ENCODE peak calls at places on chromosomes 7 and 10, in eight cellular contexts. M is GM23248; F is NCI-H1694; B is heart right ventricle; T is activated naive CD4-positive, alpha-beta T cell treated with anti-CD3 and anti-CD28 coated beads, Interleukin-2, amount 10 ng/mL, durations not matched to agents 7 days and 5 days; U is mammary epithelial cell; C is DMS79 treated with DMSO at 0.1 percent for 48 hours; J is left cardiac atrium. D is an unnamed sample.

GRCh38 chr10:80472234-80473095 is 18.4 kb downstream of the TSPAN14 start:
- DNase-seq in M (peak; percentile 76), F (no peak), B (no peak), T (no peak), U (peak; percentile 97), C (peak; percentile 3), J (no peak), D (no peak)

GRCh38 chr7:48875300-48875916 is 48.9 kb upstream of the CDC14C start:
- DNase-seq in M (peak; percentile 43), F (no peak), B (peak; percentile 31), T (peak; percentile 26), U (peak; percentile 41), C (no peak), J (peak; percentile 39), D (peak; percentile 61)

GRCh38 chr10:133061296-133062038 is 26.3 kb upstream of the ADGRA1 start:
- DNase-seq in M (no peak), F (no peak), B (no peak), T (no peak), U (no peak), C (no peak), J (no peak), D (no peak)

GRCh38 chr7:93914581-93915066 is 6.9 kb upstream of the GNG11 start:
- DNase-seq in M (peak; percentile 63), F (no peak), B (no peak), T (no peak), U (peak; percentile 36), C (no peak), J (no peak), D (no peak)

GRCh38 chr7:96670338-96671289 is 39.0 kb downstream of the SEM1 start:
- DNase-seq in M (no peak), F (peak; percentile 69), B (no peak), T (no peak), U (no peak), C (no peak), J (no peak), D (peak; percentile 25)

GRCh38 chr10:75398630-75399460 is 2.7 kb downstream of the ZNF503 start:
- DNase-seq in M (peak; percentile 71), F (no peak), B (no peak), T (no peak), U (peak; percentile 53), C (no peak), J (peak; percentile 41), D (no peak)

GRCh38 chr7:129493555-129493954 is 8.8 kb upstream of the SMKR1 start:
- DNase-seq in M (peak; percentile 42), F (no peak), B (no peak), T (no peak), U (no peak), C (no peak), J (no peak), D (no peak)

GRCh38 chr10:20993387-20994170 is 96.5 kb upstream of the NEBL start:
- DNase-seq in M (peak; percentile 9), F (no peak), B (no peak), T (no peak), U (peak; percentile 41), C (no peak), J (no peak), D (no peak)

GRCh38 chr7:17058568-17058967 is 176.8 kb upstream of the AGR3 start:
- DNase-seq in M (peak; percentile 73), F (no peak), B (no peak), T (no peak), U (peak; percentile 34), C (no peak), J (no peak), D (no peak)

GRCh38 chr10:46543379-46544014 is 13.0 kb downstream of the GPRIN2 start:
- DNase-seq in M (no peak), F (no peak), B (no peak), T (peak; percentile 18), U (no peak), C (no peak), J (peak; percentile 17), D (no peak)

GRCh38 chr7:92159-92767 is 100.1 kb upstream of the FAM20C start:
- DNase-seq in M (no peak), F (no peak), B (no peak), T (no peak), U (no peak), C (peak; percentile 62), J (no peak), D (peak; percentile 87)

GRCh38 chr7:131197920-131198610 is 129.6 kb upstream of the MKLN1 start:
- DNase-seq in M (peak; percentile 80), F (no peak), B (no peak), T (no peak), U (peak; percentile 73), C (no peak), J (no peak), D (no peak)

GRCh38 chr10:88062385-88062784 is 199.0 kb downstream of the PTEN start:
- DNase-seq in M (no peak), F (no peak), B (peak; percentile 10), T (no peak), U (no peak), C (no peak), J (no peak), D (no peak)

GRCh38 chr10:114393886-114394285 is 10.4 kb downstream of the AFAP1L2 start:
- DNase-seq in M (no peak), F (no peak), B (no peak), T (no peak), U (no peak), C (no peak), J (no peak), D (no peak)

GRCh38 chr10:79384773-79385391 is 37.6 kb downstream of the PPIF start:
- DNase-seq in M (no peak), F (no peak), B (no peak), T (no peak), U (no peak), C (no peak), J (peak; percentile 7), D (no peak)

GRCh38 chr10:97319671-97320479 is 804 bp downstream of the FRAT1 start:
- DNase-seq in M (peak; percentile 68), F (no peak), B (peak; percentile 26), T (peak; percentile 73), U (peak; percentile 18), C (no peak), J (peak; percentile 66), D (no peak)

GRCh38 chr7:49398730-49399129 is 374.7 kb upstream of the VWC2 start:
- DNase-seq in M (peak; percentile 2), F (no peak), B (no peak), T (no peak), U (peak; percentile 75), C (no peak), J (no peak), D (peak; percentile 7)

GRCh38 chr10:113414481-113414990 is 138.3 kb upstream of the HABP2 start:
- DNase-seq in M (no peak), F (no peak), B (no peak), T (no peak), U (no peak), C (no peak), J (no peak), D (no peak)

GRCh38 chr10:71748671-71749191 is 24.6 kb downstream of the VSIR start:
- DNase-seq in M (no peak), F (no peak), B (peak; percentile 81), T (peak; percentile 93), U (no peak), C (no peak), J (peak; percentile 82), D (no peak)

GRCh38 chr7:36188923-36189322 is 35.9 kb downstream of the EEPD1 start:
- DNase-seq in M (no peak), F (no peak), B (no peak), T (no peak), U (no peak), C (no peak), J (no peak), D (no peak)

GRCh38 chr7:156566812-156567549 is 73.6 kb upstream of the RNF32 start:
- DNase-seq in M (no peak), F (no peak), B (no peak), T (no peak), U (no peak), C (no peak), J (no peak), D (no peak)

GRCh38 chr10:97213431-97213830 is 27.7 kb upstream of the SLIT1 start:
- DNase-seq in M (no peak), F (no peak), B (no peak), T (no peak), U (no peak), C (no peak), J (no peak), D (no peak)

GRCh38 chr7:151888079-151888673 is 11.3 kb upstream of the PRKAG2 start:
- DNase-seq in M (no peak), F (no peak), B (no peak), T (no peak), U (no peak), C (no peak), J (no peak), D (no peak)

GRCh38 chr10:122044045-122044661 is 55.2 kb downstream of the TACC2 start:
- DNase-seq in M (peak; percentile 18), F (no peak), B (peak; percentile 54), T (no peak), U (no peak), C (peak; percentile 51), J (no peak), D (peak; percentile 24)

GRCh38 chr7:149773446-149774236 is at the start of gene ZNF467:
- DNase-seq in M (peak; percentile 21), F (peak; percentile 34), B (peak; percentile 85), T (peak; percentile 59), U (no peak), C (peak; percentile 7), J (peak; percentile 78), D (peak; percentile 54)

GRCh38 chr7:94135180-94135579 is 131.0 kb upstream of the BET1 start:
- DNase-seq in M (peak; percentile 15), F (no peak), B (no peak), T (no peak), U (no peak), C (no peak), J (no peak), D (no peak)

GRCh38 chr7:95602421-95602820 is 6.1 kb upstream of the PDK4 start:
- DNase-seq in M (no peak), F (no peak), B (no peak), T (no peak), U (no peak), C (no peak), J (no peak), D (no peak)

GRCh38 chr7:43942997-43943701 is 16.9 kb downstream of the UBE2D4 start:
- DNase-seq in M (peak; percentile 26), F (no peak), B (no peak), T (no peak), U (peak; percentile 7), C (no peak), J (no peak), D (no peak)

GRCh38 chr10:78805176-78805575 is 263.6 kb upstream of the ZMIZ1 start:
- DNase-seq in M (peak; percentile 98), F (no peak), B (peak; percentile 78), T (no peak), U (peak; percentile 65), C (peak; percentile 48), J (peak; percentile 69), D (no peak)

GRCh38 chr10:34292178-34292565 is 522.9 kb downstream of the PARD3 start:
- DNase-seq in M (no peak), F (no peak), B (no peak), T (no peak), U (no peak), C (no peak), J (no peak), D (no peak)

GRCh38 chr7:75691793-75692543 is 46.8 kb downstream of the HIP1 start:
- DNase-seq in M (no peak), F (no peak), B (no peak), T (no peak), U (no peak), C (no peak), J (no peak), D (no peak)

GRCh38 chr7:157361537-157361936 is 24.7 kb downstream of the DNAJB6 start:
- DNase-seq in M (no peak), F (no peak), B (no peak), T (no peak), U (no peak), C (no peak), J (no peak), D (no peak)

D was measured in NCI-H1105 treated with DMSO at 0.1 percent for 48 hours.